ENCODE peak calls at places on chromosomes 4 and X, in six cellular contexts. S is activated CD4-positive, alpha-beta T cell treated with anti-CD3 and anti-CD28 coated beads, Interleukin-2, amount 10 ng/mL, durations not matched to agents 24 days and 14 days; I is substantia nigra; K is omental fat pad; Y is CD8-positive, alpha-beta memory T cell; H is posterior vena cava. U is an unnamed sample.

GRCh38 chr4:119735136-119735770 is 106.6 kb upstream of the PDE5A start:
- DNase-seq in S (no peak), I (no peak), K (no peak), Y (no peak), H (no peak), U (no peak)

GRCh38 chrX:104105863-104106262 is 6.5 kb upstream of the ZCCHC18 start:
- DNase-seq in S (no peak), I (no peak), K (no peak), Y (no peak), H (no peak), U (no peak)

GRCh38 chr4:53935780-53936179 is 128.6 kb downstream of the CHIC2 start:
- DNase-seq in S (no peak), I (no peak), K (no peak), Y (no peak), H (no peak), U (no peak)

GRCh38 chrX:136541294-136541693 is 9.3 kb downstream of the VGLL1 start:
- DNase-seq in S (no peak), I (no peak), K (no peak), Y (no peak), H (no peak), U (no peak)

GRCh38 chr4:124121511-124121934 is 591.0 kb downstream of the ANKRD50 start:
- DNase-seq in S (no peak), I (no peak), K (no peak), Y (no peak), H (no peak), U (no peak)

GRCh38 chrX:50812995-50813842 is 775 bp downstream of the SHROOM4 start:
- DNase-seq in S (no peak), I (peak; percentile 18), K (no peak), Y (no peak), H (peak; percentile 84), U (peak; percentile 23)

GRCh38 chr4:144421839-144422565 is 224.0 kb upstream of the HHIP start:
- DNase-seq in S (no peak), I (no peak), K (no peak), Y (no peak), H (no peak), U (no peak)

GRCh38 chrX:38561951-38562719 is 793 bp downstream of the TSPAN7 start:
- DNase-seq in S (peak; percentile 54), I (peak; percentile 10), K (no peak), Y (no peak), H (no peak), U (peak; percentile 12)

GRCh38 chrX:107448625-107449468 is 605 bp upstream of the FRMPD3 start:
- DNase-seq in S (no peak), I (no peak), K (no peak), Y (peak; percentile 3), H (no peak), U (no peak)

GRCh38 chrX:19705196-19705769 is 182.1 kb downstream of the SH3KBP1 start:
- DNase-seq in S (no peak), I (no peak), K (no peak), Y (no peak), H (no peak), U (no peak)

GRCh38 chr4:184644553-184645307 is 4.5 kb downstream of the CASP3 start:
- DNase-seq in S (peak; percentile 63), I (no peak), K (no peak), Y (no peak), H (no peak), U (no peak)

GRCh38 chr4:10587697-10588096 is 96.9 kb downstream of the CLNK start:
- DNase-seq in S (peak; percentile 62), I (no peak), K (no peak), Y (peak; percentile 29), H (no peak), U (no peak)

GRCh38 chrX:128929281-128930057 is 593.8 kb downstream of the SMARCA1 start:
- DNase-seq in S (no peak), I (no peak), K (no peak), Y (no peak), H (no peak), U (no peak)

GRCh38 chr4:76434901-76435688 is at the start of gene SHROOM3:
- DNase-seq in S (no peak), I (no peak), K (no peak), Y (no peak), H (no peak), U (no peak)

U was measured in progenitor cell of endocrine pancreas.